ENCODE peak calls at places on chromosome 19, in ten cellular contexts. G is adipocyte; M is nephron progenitor cell; J is AG08395; A is CD4-positive, alpha-beta T cell; T is NCI-H1048; D is fibroblast of lung; N is fibroblast of mammary gland; K is PC-3; W is stimulated activated CD4-positive, alpha-beta T cell treated with anti-CD3 and anti-CD28 coated beads, Interleukin-15, amount 100 ng/mL, for 48 hours. H is an unnamed sample.

GRCh38 chr19:13055213-13056051 is 47.2 kb downstream of the LYL1 start:
- DNase-seq in G (peak; percentile 96), D (peak; percentile 97), J (peak; percentile 89), K (peak; percentile 81), M (peak; percentile 53), T (no peak), A (no peak), W (no peak), N (peak; percentile 86), H (peak; percentile 98)

GRCh38 chr19:49430678-49431329 is 5.6 kb downstream of the GFY start:
- DNase-seq in K (no peak), T (no peak), D (no peak), N (no peak), W (no peak), G (no peak), A (no peak), M (no peak), J (no peak), H (no peak)

GRCh38 chr19:33467851-33468250 is 53.7 kb downstream of the PEPD start:
- DNase-seq in W (no peak), N (no peak), J (no peak), M (no peak), D (no peak), T (no peak), A (no peak), G (no peak), K (no peak), H (no peak)

GRCh38 chr19:38527466-38528136 is 90.2 kb downstream of the MAP4K1 start:
- DNase-seq in A (no peak), M (peak; percentile 30), W (no peak), G (no peak), N (no peak), D (no peak), T (no peak), J (no peak), K (no peak), H (no peak)

GRCh38 chr19:4414144-4414799 is 11.8 kb downstream of the CHAF1A start:
- DNase-seq in W (no peak), N (peak; percentile 75), D (peak; percentile 14), J (no peak), K (peak; percentile 17), M (no peak), T (no peak), G (peak; percentile 28), A (no peak), H (peak; percentile 15)

GRCh38 chr19:33374406-33374703 is 846 bp downstream of the CEBPG start:
- DNase-seq in K (peak; percentile 13), M (no peak), D (peak; percentile 20), G (peak; percentile 69), J (no peak), N (no peak), T (no peak), W (no peak), A (no peak), H (peak; percentile 56)

GRCh38 chr19:28737021-28737525 is 475.9 kb downstream of the UQCRFS1 start:
- DNase-seq in G (peak; percentile 75), D (peak; percentile 18), W (no peak), M (no peak), T (no peak), J (peak; percentile 62), A (no peak), N (peak; percentile 57), K (peak; percentile 35), H (peak; percentile 40)

GRCh38 chr19:17922138-17922537 is 10.7 kb upstream of the CCDC124 start:
- DNase-seq in T (no peak), N (no peak), M (no peak), G (no peak), A (no peak), W (no peak), D (no peak), K (no peak), J (no peak), H (no peak)

GRCh38 chr19:12965017-12965811 is 4.2 kb upstream of the DAND5 start:
- DNase-seq in A (peak; percentile 78), D (peak; percentile 51), K (peak; percentile 89), N (peak; percentile 66), T (peak; percentile 43), G (peak; percentile 85), W (peak; percentile 71), M (peak; percentile 92), J (peak; percentile 83), H (peak; percentile 90)

GRCh38 chr19:36573948-36574726 is 1.0 kb upstream of the ZNF529 start:
- DNase-seq in G (peak; percentile 57), M (no peak), K (peak; percentile 1), N (peak; percentile 22), A (no peak), T (no peak), D (peak; percentile 58), W (no peak), J (no peak), H (no peak)

GRCh38 chr19:34366670-34367423 is 1.9 kb downstream of the GPI start:
- DNase-seq in D (peak; percentile 67), A (no peak), G (peak; percentile 83), J (peak; percentile 71), K (no peak), N (peak; percentile 52), W (no peak), M (no peak), T (no peak), H (peak; percentile 44)

GRCh38 chr19:33629826-33630375 is 8.1 kb downstream of the CHST8 start:
- DNase-seq in W (no peak), A (no peak), K (no peak), T (no peak), D (no peak), J (no peak), M (no peak), N (no peak), G (no peak), H (no peak)

GRCh38 chr19:8208119-8208709 is 956 bp upstream of the CERS4 start:
- DNase-seq in J (no peak), M (peak; percentile 15), N (no peak), W (no peak), D (no peak), G (peak; percentile 3), A (no peak), K (peak; percentile 40), T (no peak), H (no peak)

GRCh38 chr19:52891336-52891735 is 6.1 kb downstream of the ZNF320 start:
- DNase-seq in A (no peak), J (no peak), T (no peak), N (no peak), D (no peak), M (no peak), W (no peak), G (no peak), K (no peak), H (no peak)

GRCh38 chr19:3633559-3633988 is 7.0 kb upstream of the CACTIN start:
- DNase-seq in D (no peak), M (no peak), W (no peak), G (no peak), T (no peak), N (no peak), K (no peak), A (no peak), J (no peak), H (no peak)